ENCODE peak calls at places on chromosomes 5 and 9, in four cellular contexts. O is heart right ventricle, D is iris pigment epithelial cell, U is aorta. B is an unnamed sample.

GRCh38 chr5:74440341-74440740 is 200.2 kb downstream of the ENC1 start:
- DNase-seq in O (no peak), D (no peak), U (no peak), B (no peak)

GRCh38 chr9:105065119-105066088 is 137.4 kb upstream of the ABCA1 start:
- DNase-seq in O (no peak), D (no peak), U (no peak), B (no peak)

GRCh38 chr9:137989999-137990715 is 112.6 kb downstream of the CACNA1B start:
- DNase-seq in O (no peak), D (no peak), U (no peak), B (no peak)

GRCh38 chr5:130762031-130762430 is 403.0 kb downstream of the HINT1 start:
- DNase-seq in O (no peak), D (peak; percentile 16), U (no peak), B (no peak)

GRCh38 chr5:55570026-55570425 is 35.3 kb upstream of the PLPP1 start:
- DNase-seq in O (no peak), D (peak; percentile 45), U (no peak), B (no peak)

GRCh38 chr9:84385357-84386040 is 44.9 kb upstream of the SLC28A3 start:
- DNase-seq in O (no peak), D (no peak), U (no peak), B (no peak)

GRCh38 chr5:140926211-140926902 is at the start of gene PCDHAC1:
- DNase-seq in O (peak; percentile 73), D (peak; percentile 61), U (peak; percentile 78), B (peak; percentile 72)

GRCh38 chr5:170597109-170597741 is 93.4 kb downstream of the KCNIP1 start:
- DNase-seq in O (no peak), D (peak; percentile 81), U (no peak), B (no peak)

GRCh38 chr9:130972277-130972956 is 33.4 kb upstream of the FIBCD1 start:
- DNase-seq in O (no peak), D (no peak), U (no peak), B (no peak)

GRCh38 chr5:84437673-84438315 is 53.1 kb upstream of the EDIL3 start:
- DNase-seq in O (no peak), D (peak; percentile 88), U (no peak), B (no peak)

GRCh38 chr5:93296338-93296737 is 284.7 kb downstream of the NR2F1-AS1 start:
- DNase-seq in O (no peak), D (no peak), U (no peak), B (no peak)

GRCh38 chr5:134110382-134110781 is 4.1 kb upstream of the TCF7 start:
- DNase-seq in O (no peak), D (no peak), U (no peak), B (no peak)

GRCh38 chr5:10278658-10279279 is 28.7 kb downstream of the CCT5 start:
- DNase-seq in O (no peak), D (no peak), U (no peak), B (no peak)

GRCh38 chr9:9764821-9765220 is 848.0 kb downstream of the PTPRD start:
- DNase-seq in O (no peak), D (no peak), U (no peak), B (no peak)

GRCh38 chr5:67061511-67061910 is 135.1 kb downstream of the CD180 start:
- DNase-seq in O (no peak), D (no peak), U (no peak), B (no peak)

GRCh38 chr9:125142560-125143376 is 560 bp downstream of the SCAI start:
- DNase-seq in O (peak; percentile 19), D (no peak), U (peak; percentile 50), B (no peak)

GRCh38 chr5:59054963-59055528 is 472.2 kb downstream of the RAB3C start:
- DNase-seq in O (no peak), D (no peak), U (no peak), B (no peak)

GRCh38 chr9:98745470-98745869 is 36.7 kb upstream of the GABBR2 start:
- DNase-seq in O (no peak), D (no peak), U (no peak), B (no peak)

GRCh38 chr9:134962998-134963364 is 45.3 kb upstream of the FCN1 start:
- DNase-seq in O (no peak), D (no peak), U (peak; percentile 34), B (no peak)

GRCh38 chr5:68484307-68485068 is 268.9 kb downstream of the PIK3R1 start:
- DNase-seq in O (no peak), D (peak; percentile 84), U (no peak), B (no peak)

GRCh38 chr9:36315283-36315682 is 57.0 kb upstream of the GNE start:
- DNase-seq in O (no peak), D (no peak), U (no peak), B (no peak)

GRCh38 chr5:97498657-97499056 is 315.6 kb upstream of the RIOK2 start:
- DNase-seq in O (no peak), D (no peak), U (no peak), B (no peak)

GRCh38 chr9:117377046-117377445 is 37.8 kb downstream of the ASTN2 start:
- DNase-seq in O (no peak), D (no peak), U (no peak), B (no peak)

GRCh38 chr5:53089481-53089976 is 20.0 kb downstream of the MOCS2 start:
- DNase-seq in O (no peak), D (peak; percentile 78), U (no peak), B (no peak)

GRCh38 chr5:107428303-107428761 is 242.4 kb downstream of the EFNA5 start:
- DNase-seq in O (no peak), D (no peak), U (no peak), B (no peak)

GRCh38 chr5:168422431-168422830 is 63.8 kb upstream of the RARS1 start:
- DNase-seq in O (no peak), D (no peak), U (no peak), B (no peak)

GRCh38 chr9:78601957-78602565 is 305.1 kb downstream of the PSAT1 start:
- DNase-seq in O (no peak), D (peak; percentile 57), U (no peak), B (no peak)

GRCh38 chr5:126723643-126724042 is 53.3 kb upstream of the LMNB1 start:
- DNase-seq in O (no peak), D (no peak), U (no peak), B (no peak)

GRCh38 chr9:93594041-93594756 is 17.8 kb downstream of the PHF2 start:
- DNase-seq in O (no peak), D (no peak), U (peak; percentile 30), B (no peak)

GRCh38 chr9:4986291-4986690 is 1.2 kb downstream of the JAK2 start:
- DNase-seq in O (no peak), D (no peak), U (no peak), B (no peak)

GRCh38 chr5:109327572-109327971 is 82.2 kb downstream of the PJA2 start:
- DNase-seq in O (no peak), D (no peak), U (no peak), B (no peak)

GRCh38 chr9:109320338-109320733 is 523 bp downstream of the EPB41L4B start:
- DNase-seq in O (no peak), D (no peak), U (no peak), B (no peak)

GRCh38 chr5:164090358-164090757 is 584.9 kb downstream of the MAT2B start:
- DNase-seq in O (no peak), D (no peak), U (no peak), B (no peak)

GRCh38 chr5:159527546-159527945 is 197.3 kb upstream of the IL12B start:
- DNase-seq in O (no peak), D (no peak), U (no peak), B (no peak)

B was measured in tibial artery.